ENCODE peak calls at places on chromosomes 1 and 21, in ten cellular contexts. A, S, F, V, J, W, O, U, P and D are unnamed samples.

GRCh38 chr1:167135281-167135840 is 41.5 kb downstream of the STYXL2 start:
- DNase-seq in U (no peak), O (no peak), P (no peak), V (no peak), A (no peak), W (no peak), S (no peak), J (no peak), F (no peak), D (no peak)

GRCh38 chr1:1255078-1255477 is 8.6 kb upstream of the C1QTNF12 start:
- DNase-seq in S (no peak), O (no peak), A (no peak), F (no peak), V (no peak), P (no peak), J (no peak), W (no peak), U (no peak), D (peak)

GRCh38 chr21:16302851-16303282 is 573.1 kb downstream of the USP25 start:
- DNase-seq in U (no peak), P (no peak), V (no peak), O (no peak), J (peak), F (peak), S (peak), A (no peak), W (peak), D (peak)

GRCh38 chr1:58437623-58438022 is 108.9 kb downstream of the OMA1 start:
- DNase-seq in O (no peak), V (no peak), U (no peak), F (no peak), S (no peak), P (no peak), W (no peak), J (no peak), A (no peak), D (no peak)

GRCh38 chr1:27604579-27605299 is 795 bp upstream of the AHDC1 start:
- DNase-seq in V (peak), U (no peak), W (no peak), P (no peak), O (no peak), S (no peak), F (peak), A (no peak), J (no peak), D (no peak)

GRCh38 chr1:180791806-180792205 is 120.9 kb upstream of the KIAA1614 start:
- DNase-seq in V (no peak), S (no peak), A (no peak), F (peak), P (no peak), W (peak), O (no peak), U (no peak), J (no peak), D (no peak)

GRCh38 chr1:45172764-45173163 is 33.6 kb downstream of the ZSWIM5 start:
- DNase-seq in V (no peak), A (no peak), S (no peak), J (no peak), F (no peak), O (no peak), U (no peak), W (no peak), P (no peak), D (no peak)

GRCh38 chr1:201376464-201377374 is 761 bp downstream of the TNNT2 start:
- DNase-seq in F (peak), W (peak), O (no peak), S (no peak), J (peak), U (no peak), V (no peak), A (no peak), P (no peak), D (no peak)

GRCh38 chr1:42453386-42453785 is 2.4 kb downstream of the ZMYND12 start:
- DNase-seq in A (no peak), V (no peak), O (no peak), F (no peak), W (peak), J (no peak), U (no peak), S (no peak), P (no peak), D (no peak)

GRCh38 chr1:10622896-10623295 is 148.1 kb downstream of the PEX14 start:
- DNase-seq in O (no peak), P (no peak), F (no peak), A (no peak), S (no peak), J (no peak), V (peak), U (no peak), W (no peak), D (no peak)

GRCh38 chr1:66490817-66491216 is 43.1 kb upstream of the SGIP1 start:
- DNase-seq in F (no peak), P (no peak), A (no peak), J (no peak), S (no peak), W (no peak), V (no peak), U (no peak), O (no peak), D (no peak)

GRCh38 chr1:89657886-89658285 is 25.0 kb downstream of the LRRC8C start:
- DNase-seq in A (no peak), F (no peak), J (no peak), W (peak), O (no peak), S (no peak), V (no peak), U (peak), P (no peak), D (no peak)

GRCh38 chr1:150221552-150221951 is 14.4 kb downstream of the ANP32E start:
- DNase-seq in V (peak), P (no peak), F (peak), A (no peak), J (peak), S (no peak), O (no peak), W (peak), U (no peak), D (no peak)